ENCODE peak calls at places on chromosome X, in six cellular contexts. U is thoracic aorta; Z is ascending aorta; T is stomach; O is lower lobe of right lung; I is effector memory CD4-positive, alpha-beta T cell. C is an unnamed sample. For H3K9me3, the result is how much of the 10 kb centered on the place peaks cover.

GRCh38 chrX:104795804-104796203 is 229.8 kb downstream of the IL1RAPL2 start:
- DNase-seq in Z (no peak), O (no peak), T (no peak), I (no peak), U (no peak), C (no peak)

GRCh38 chrX:11655282-11655985 is 10.3 kb downstream of the ARHGAP6 start:
- DNase-seq in T (no peak), Z (no peak), I (no peak), U (no peak), O (no peak), C (no peak)

GRCh38 chrX:71515039-71515398 is 17.9 kb upstream of the OGT start:
- DNase-seq in Z (no peak), U (no peak), I (no peak), O (no peak), T (no peak), C (no peak)

GRCh38 chrX:70470850-70471289 is 26.2 kb downstream of the DLG3 start:
- DNase-seq in T (no peak), O (no peak), U (no peak), Z (no peak), I (no peak), C (no peak)

GRCh38 chrX:125395626-125396025 is 76.0 kb downstream of the TEX13C start:
- DNase-seq in T (no peak), O (no peak), Z (no peak), I (no peak), U (no peak), C (no peak)

GRCh38 chrX:26254436-26254835 is 38.5 kb downstream of the MAGEB5 start:
- DNase-seq in U (no peak), Z (no peak), T (no peak), O (no peak), I (no peak), C (no peak)

GRCh38 chrX:115616943-115617563 is 56.1 kb downstream of the PLS3 start:
- DNase-seq in T (no peak), U (no peak), O (no peak), I (no peak), Z (no peak), C (no peak)

GRCh38 chrX:82816572-82816971 is 691.5 kb upstream of the POU3F4 start:
- DNase-seq in Z (no peak), I (no peak), T (no peak), O (no peak), U (no peak), C (no peak)

GRCh38 chrX:12076046-12076445 is 62.2 kb upstream of the FRMPD4 start:
- DNase-seq in U (no peak), Z (no peak), T (no peak), O (no peak), I (no peak), C (no peak)

GRCh38 chrX:125094901-125095300 is 224.8 kb upstream of the TEX13C start:
- DNase-seq in I (no peak), O (no peak), U (no peak), T (no peak), Z (no peak), C (no peak)

GRCh38 chrX:84467898-84468297 is 34.4 kb downstream of the HDX start:
- DNase-seq in T (no peak), O (no peak), I (no peak), U (no peak), Z (no peak), C (no peak)

DNA sequence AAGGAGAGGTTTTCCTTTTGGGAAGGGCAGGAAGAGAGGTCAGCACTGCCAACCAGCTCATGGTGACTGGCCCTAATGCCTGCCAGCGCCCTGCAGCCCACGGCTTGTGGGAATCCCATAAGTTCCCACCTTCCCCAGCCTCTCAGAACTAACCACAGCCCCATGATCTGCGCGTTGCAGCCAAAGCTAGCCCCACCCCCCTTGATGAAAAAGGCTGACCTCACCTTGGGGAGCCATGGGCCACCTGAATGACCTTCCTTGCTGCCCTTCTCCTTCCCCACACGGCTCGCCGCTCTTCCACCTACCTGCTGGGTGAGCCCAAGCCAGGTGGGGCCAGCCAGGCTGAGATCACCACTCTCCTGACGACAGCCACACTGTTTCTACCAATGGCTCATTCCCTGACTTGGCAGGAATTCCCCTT is 3.9 kb upstream of the ELF4 start:
- DNase-seq in Z (no peak), U (no peak), I (no peak), O (no peak), T (no peak), C (no peak)
- H3K9me3 ChIP-seq in Z (under half), U (under half), I (under half), O (under half), T (under half), C (under half)

DNA sequence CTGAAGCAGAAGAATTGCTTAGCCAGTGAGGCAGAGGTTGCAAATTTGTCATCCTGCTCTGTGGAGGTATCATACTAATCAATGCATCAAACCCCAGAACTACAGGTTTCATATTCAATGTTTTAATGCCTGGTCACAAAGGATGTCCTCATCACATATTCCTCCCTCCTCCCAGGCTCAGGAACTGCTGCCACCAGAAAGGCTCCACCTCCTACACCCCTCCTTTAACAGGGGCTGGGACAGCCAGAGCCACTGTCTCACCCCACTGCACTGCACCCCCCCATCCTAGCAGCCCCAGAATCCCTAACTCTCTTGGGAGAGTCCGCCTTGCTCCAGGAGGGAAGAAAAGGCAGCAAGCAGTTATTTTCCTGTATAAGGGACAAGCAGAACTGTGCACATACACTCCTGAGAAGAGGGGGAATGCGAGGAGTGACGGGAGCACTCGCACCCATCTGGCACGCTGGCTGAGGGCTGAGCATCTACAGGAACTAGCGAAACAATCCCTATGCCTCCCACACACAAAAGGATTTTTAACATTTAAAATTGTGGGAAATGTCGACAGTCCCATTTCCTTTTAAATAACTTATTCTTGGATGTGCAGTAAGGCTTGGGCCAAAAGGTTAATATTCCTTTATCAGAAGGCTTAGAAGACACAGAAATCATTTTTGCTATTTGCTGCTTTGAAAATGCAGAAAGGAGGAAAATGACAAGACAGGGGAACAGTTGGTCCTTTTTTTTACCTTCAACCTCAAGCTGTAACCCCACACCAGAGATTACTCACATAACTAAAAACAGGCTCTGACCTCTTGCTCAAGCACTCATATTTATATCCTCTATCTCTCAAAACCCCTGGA is 27.8 kb downstream of the CD99L2 start:
- DNase-seq in Z (no peak), T (no peak), I (no peak), U (no peak), O (no peak), C (no peak)
- H3K9me3 ChIP-seq in Z (under half), T (under half), I (under half), U (under half), O (under half), C (under half)

GRCh38 chrX:590666-591065 is 39.9 kb upstream of the SHOX start:
- DNase-seq in Z (no peak), U (no peak), T (no peak), O (no peak), I (no peak), C (no peak)
- H3K9me3 ChIP-seq in Z (under half), U (under half), T (under half), O (under half), I (under half), C (under half)

GRCh38 chrX:151780621-151781020 is 46.1 kb downstream of the CNGA2 start:
- DNase-seq in O (no peak), Z (no peak), T (no peak), U (no peak), I (no peak), C (no peak)

GRCh38 chrX:151773434-151773833 is 38.9 kb downstream of the CNGA2 start:
- DNase-seq in U (no peak), O (no peak), Z (no peak), T (no peak), I (no peak), C (no peak)

GRCh38 chrX:151779258-151779657 is 44.7 kb downstream of the CNGA2 start:
- DNase-seq in U (no peak), Z (no peak), T (no peak), I (no peak), O (no peak), C (no peak)

GRCh38 chrX:151776936-151777335 is 42.4 kb downstream of the CNGA2 start:
- DNase-seq in U (no peak), Z (no peak), T (no peak), O (no peak), I (no peak), C (no peak)

GRCh38 chrX:151776113-151776790 is 41.7 kb downstream of the CNGA2 start:
- DNase-seq in O (no peak), I (no peak), U (no peak), Z (no peak), T (no peak), C (no peak)
- H3K9me3 ChIP-seq in O (under half), I (under half), U (under half), Z (under half), T (under half), C (under half)

GRCh38 chrX:146241902-146242301 is 424.3 kb downstream of the SLITRK2 start:
- DNase-seq in O (no peak), T (no peak), I (no peak), U (no peak), Z (no peak), C (no peak)

GRCh38 chrX:146238173-146238572 is 420.5 kb downstream of the SLITRK2 start:
- DNase-seq in T (no peak), U (no peak), I (no peak), O (no peak), Z (no peak), C (no peak)

GRCh38 chrX:146243071-146243470 is 425.4 kb downstream of the SLITRK2 start:
- DNase-seq in T (no peak), Z (no peak), O (no peak), I (no peak), U (no peak), C (no peak)
- H3K9me3 ChIP-seq in T (under half), Z (under half), O (under half), I (under half), U (under half), C (under half)

DNA sequence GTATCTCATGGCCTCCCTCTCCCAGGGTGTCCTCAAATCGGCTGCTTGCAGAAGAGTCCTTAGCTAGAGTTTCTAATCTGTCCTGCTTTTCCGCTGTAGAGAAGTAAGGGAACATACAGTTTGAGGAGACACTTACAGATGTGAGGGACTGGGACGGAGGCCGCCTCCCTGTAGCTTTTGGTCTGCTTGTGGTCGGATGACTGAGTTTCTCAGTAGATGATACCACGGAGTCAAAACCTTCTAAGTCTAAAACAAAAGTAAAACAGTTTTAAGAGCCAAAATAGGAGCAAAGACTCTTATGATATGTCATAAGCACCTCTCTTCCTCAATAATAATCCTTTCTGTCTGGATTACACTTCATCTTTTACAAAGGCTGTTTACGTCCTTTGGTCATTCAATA is 34.5 kb upstream of the MAP3K15 start:
- DNase-seq in U (no peak), O (no peak), T (no peak), Z (no peak), I (no peak), C (no peak)
- H3K9me3 ChIP-seq in U (under half), O (under half), T (under half), Z (under half), I (under half), C (under half)

GRCh38 chrX:153502796-153503195 is 8.0 kb downstream of the BGN start:
- DNase-seq in Z (no peak), T (no peak), O (no peak), I (no peak), U (no peak), C (no peak)
- H3K9me3 ChIP-seq in Z (under half), T (under half), O (under half), I (under half), U (under half), C (under half)

GRCh38 chrX:53556868-53557267 is 122.7 kb upstream of the HSD17B10 start:
- DNase-seq in Z (no peak), O (no peak), U (no peak), I (no peak), T (no peak), C (no peak)

GRCh38 chrX:53547668-53548067 is 113.5 kb upstream of the HSD17B10 start:
- DNase-seq in T (no peak), U (no peak), I (no peak), Z (no peak), O (no peak), C (no peak)

GRCh38 chrX:53544936-53545335 is 110.8 kb upstream of the HSD17B10 start:
- DNase-seq in I (no peak), O (no peak), Z (no peak), T (no peak), U (no peak), C (no peak)

DNA sequence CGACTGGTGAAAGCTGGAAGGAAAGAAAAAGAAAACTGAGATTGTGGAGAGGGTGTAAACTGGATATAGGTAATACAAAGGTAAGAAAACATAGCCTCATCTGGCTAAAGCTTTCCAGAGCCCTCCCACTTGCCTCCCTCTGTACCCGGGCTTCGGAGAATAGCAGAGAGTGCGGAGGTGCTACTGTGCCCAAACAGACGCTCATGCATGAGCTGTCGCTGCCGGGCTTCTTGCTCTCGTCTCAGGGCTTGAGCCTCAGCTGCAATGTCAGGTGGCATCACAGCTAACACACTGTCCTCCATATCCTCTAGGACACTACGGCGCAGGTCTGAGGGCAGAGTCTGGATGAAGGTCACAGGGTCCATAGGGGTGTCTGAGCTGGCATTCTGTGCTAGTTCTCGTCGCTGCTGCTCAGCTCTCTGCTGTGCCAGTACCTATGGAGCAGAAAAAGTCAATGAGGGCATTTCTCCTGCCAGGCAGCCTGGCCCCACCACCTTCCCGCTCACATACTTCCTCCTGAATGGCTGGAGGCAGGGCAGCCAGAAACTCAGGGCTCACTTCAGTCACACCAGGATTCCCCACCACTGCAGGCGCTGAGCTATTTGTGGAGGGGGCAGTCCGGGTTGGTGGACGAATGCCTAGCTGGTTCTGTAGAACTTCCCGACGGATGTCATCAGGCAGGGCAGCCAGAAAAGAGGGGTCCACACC is 116.7 kb upstream of the HSD17B10 start:
- DNase-seq in O (no peak), I (no peak), U (no peak), T (no peak), Z (no peak), C (no peak)
- H3K9me3 ChIP-seq in O (under half), I (under half), U (under half), T (under half), Z (under half), C (under half)

C was measured in CD4-positive, CD25-positive, alpha-beta regulatory T cell.